ENCODE peak calls at places on chromosomes 5 and 9, in four cellular contexts. C, R, T and Q are unnamed samples.

GRCh38 chr5:69295088-69295754 is 37.4 kb downstream of the CCDC125 start:
- DNase-seq in C (peak; percentile 25), R (no peak), T (no peak), Q (no peak)

GRCh38 chr5:66713998-66714397 is 117.8 kb downstream of the MAST4 start:
- DNase-seq in C (no peak), R (peak; percentile 31), T (peak; percentile 40), Q (no peak)

GRCh38 chr5:94777163-94777885 is 158.9 kb downstream of the SLF1 start:
- DNase-seq in C (peak; percentile 27), R (no peak), T (no peak), Q (no peak)

GRCh38 chr9:134593756-134594375 is 47.7 kb upstream of the COL5A1 start:
- DNase-seq in C (no peak), R (no peak), T (no peak), Q (no peak)

GRCh38 chr5:5637163-5637562 is 214.7 kb downstream of the ICE1 start:
- DNase-seq in C (peak; percentile 64), R (no peak), T (no peak), Q (no peak)

GRCh38 chr5:462051-462481 is 19.1 kb downstream of the EXOC3 start:
- DNase-seq in C (no peak), R (no peak), T (peak; percentile 5), Q (no peak)

GRCh38 chr9:35705372-35705771 is 15.6 kb upstream of the TPM2 start:
- DNase-seq in C (no peak), R (no peak), T (no peak), Q (no peak)

GRCh38 chr9:136050266-136050705 is 44.8 kb downstream of the NACC2 start:
- DNase-seq in C (no peak), R (no peak), T (no peak), Q (no peak)

GRCh38 chr5:143153332-143154119 is 250.0 kb downstream of the NR3C1 start:
- DNase-seq in C (no peak), R (no peak), T (peak; percentile 73), Q (no peak)

GRCh38 chr5:95984287-95984938 is 22.8 kb upstream of the ELL2 start:
- DNase-seq in C (no peak), R (no peak), T (no peak), Q (no peak)

GRCh38 chr9:106800691-106801090 is 62.3 kb upstream of the ZNF462 start:
- DNase-seq in C (no peak), R (no peak), T (no peak), Q (no peak)

GRCh38 chr9:137368431-137369110 is 54.4 kb downstream of the EXD3 start:
- DNase-seq in C (no peak), R (no peak), T (no peak), Q (no peak)

GRCh38 chr9:101540069-101540468 is 6.4 kb downstream of the RNF20 start:
- DNase-seq in C (no peak), R (no peak), T (no peak), Q (no peak)

GRCh38 chr5:135578685-135579341 is at the start of gene CXCL14:
- DNase-seq in C (no peak), R (no peak), T (no peak), Q (peak; percentile 91)

GRCh38 chr5:67032921-67033664 is 163.5 kb downstream of the CD180 start:
- DNase-seq in C (no peak), R (no peak), T (no peak), Q (no peak)

GRCh38 chr5:141816598-141817399 is 61.4 kb downstream of the PCDH1 start:
- DNase-seq in C (no peak), R (no peak), T (no peak), Q (peak; percentile 60)

GRCh38 chr5:136036991-136037705 is 8.4 kb downstream of the TGFBI start:
- DNase-seq in C (no peak), R (peak; percentile 67), T (no peak), Q (peak; percentile 99)

GRCh38 chr5:135112008-135112670 is 78.1 kb upstream of the PITX1 start:
- DNase-seq in C (no peak), R (no peak), T (no peak), Q (peak; percentile 59)

GRCh38 chr9:123657921-123658320 is 272.0 kb downstream of the DENND1A start:
- DNase-seq in C (no peak), R (no peak), T (no peak), Q (no peak)

GRCh38 chr5:41094871-41095270 is 23.7 kb upstream of the MROH2B start:
- DNase-seq in C (no peak), R (peak; percentile 7), T (no peak), Q (no peak)

GRCh38 chr9:133532937-133533668 is 1.4 kb upstream of the ADAMTSL2 start:
- DNase-seq in C (peak; percentile 77), R (peak; percentile 78), T (peak; percentile 57), Q (peak; percentile 77)

GRCh38 chr5:59615272-59615671 is 278.3 kb downstream of the PDE4D start:
- DNase-seq in C (no peak), R (no peak), T (no peak), Q (no peak)

GRCh38 chr9:123562844-123563346 is 206.9 kb downstream of the CRB2 start:
- DNase-seq in C (no peak), R (peak; percentile 65), T (no peak), Q (no peak)

GRCh38 chr5:139090566-139090965 is 107.6 kb downstream of the SIL1 start:
- DNase-seq in C (no peak), R (no peak), T (no peak), Q (no peak)

GRCh38 chr5:138096997-138097828 is 13.4 kb downstream of the WNT8A start:
- DNase-seq in C (no peak), R (no peak), T (no peak), Q (no peak)

GRCh38 chr5:132103380-132103951 is 29.9 kb downstream of the CSF2 start:
- DNase-seq in C (peak; percentile 43), R (peak; percentile 93), T (peak; percentile 34), Q (peak; percentile 48)

GRCh38 chr9:132828201-132828770 is 49.8 kb downstream of the AK8 start:
- DNase-seq in C (no peak), R (no peak), T (no peak), Q (no peak)

GRCh38 chr9:69809304-69809863 is 11.2 kb upstream of the CFAP95 start:
- DNase-seq in C (peak; percentile 20), R (peak; percentile 14), T (no peak), Q (peak; percentile 74)

GRCh38 chr5:103480246-103480645 is 82.3 kb downstream of the NUDT12 start:
- DNase-seq in C (no peak), R (no peak), T (no peak), Q (no peak)

GRCh38 chr9:37128051-37128450 is 7.7 kb downstream of the ZCCHC7 start:
- DNase-seq in C (no peak), R (no peak), T (no peak), Q (no peak)

GRCh38 chr5:133807348-133807747 is 161.1 kb downstream of the C5orf15 start:
- DNase-seq in C (no peak), R (no peak), T (no peak), Q (no peak)

GRCh38 chr9:18568969-18569368 is 95.0 kb downstream of the ADAMTSL1 start:
- DNase-seq in C (peak; percentile 48), R (no peak), T (no peak), Q (no peak)

DNA sequence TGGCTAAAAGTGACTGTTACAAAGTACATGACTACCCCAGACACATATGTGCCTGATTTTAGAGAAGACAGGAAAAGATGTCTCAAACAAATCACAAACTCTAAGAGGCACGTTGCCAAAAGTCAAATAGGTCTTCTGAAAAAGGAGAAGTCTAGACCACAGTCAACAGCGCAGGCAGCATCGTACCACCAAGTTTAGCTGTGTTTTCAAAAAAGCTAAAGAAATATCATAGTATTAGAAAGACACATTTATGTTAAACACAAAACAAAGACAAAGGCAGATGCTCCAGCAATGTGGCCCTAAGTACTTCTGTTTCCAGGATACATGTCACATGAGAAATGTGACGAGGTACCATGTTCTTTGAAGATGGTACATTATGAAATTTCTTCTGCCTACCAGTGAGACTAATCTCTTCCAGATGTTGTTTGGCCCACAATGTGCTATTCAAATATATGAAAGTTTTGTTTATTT is 43.5 kb downstream of the LPAR1 start:
- DNase-seq in C (no peak), R (peak; percentile 69), T (no peak), Q (peak; percentile 81)
- H3K4me3 ChIP-seq in C (no peak overlapping the region), R (no peak overlapping the region), T (no peak overlapping the region), Q (peak overlapping the region; percentile 19)

DNA sequence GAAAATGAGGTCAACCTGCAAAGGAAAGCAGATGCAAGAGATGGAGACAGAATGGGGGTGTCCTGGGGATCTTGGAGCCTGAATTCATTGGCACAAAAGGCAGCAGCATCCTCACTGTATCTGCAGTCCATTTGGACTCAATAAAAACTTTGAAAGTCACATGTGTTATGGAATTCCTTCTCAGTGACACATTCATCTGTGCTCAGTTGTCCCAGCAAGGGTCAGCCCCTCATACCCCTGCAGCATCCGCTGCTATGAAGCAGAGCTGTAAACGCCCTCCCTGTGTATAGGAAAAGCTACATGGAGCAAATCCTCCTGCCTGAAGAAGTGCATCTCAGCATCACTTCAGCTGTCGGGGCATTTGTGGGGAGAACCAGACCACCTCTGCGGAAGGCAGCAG is 14.5 kb upstream of the RARS1 start:
- DNase-seq in C (no peak), R (no peak), T (no peak), Q (no peak)
- H3K4me3 ChIP-seq in C (no peak overlapping the region), R (no peak overlapping the region), T (no peak overlapping the region), Q (no peak overlapping the region)

GRCh38 chr9:86987900-86988299 is 40.6 kb upstream of the GAS1 start:
- DNase-seq in C (no peak), R (no peak), T (no peak), Q (no peak)

GRCh38 chr9:86990276-86990675 is 43.0 kb upstream of the GAS1 start:
- DNase-seq in C (no peak), R (no peak), T (no peak), Q (no peak)

GRCh38 chr9:86983260-86984255 is 36.3 kb upstream of the GAS1 start:
- DNase-seq in C (no peak), R (no peak), T (peak; percentile 71), Q (no peak)

GRCh38 chr9:86980802-86981201 is 33.5 kb upstream of the GAS1 start:
- DNase-seq in C (no peak), R (no peak), T (no peak), Q (no peak)

DNA sequence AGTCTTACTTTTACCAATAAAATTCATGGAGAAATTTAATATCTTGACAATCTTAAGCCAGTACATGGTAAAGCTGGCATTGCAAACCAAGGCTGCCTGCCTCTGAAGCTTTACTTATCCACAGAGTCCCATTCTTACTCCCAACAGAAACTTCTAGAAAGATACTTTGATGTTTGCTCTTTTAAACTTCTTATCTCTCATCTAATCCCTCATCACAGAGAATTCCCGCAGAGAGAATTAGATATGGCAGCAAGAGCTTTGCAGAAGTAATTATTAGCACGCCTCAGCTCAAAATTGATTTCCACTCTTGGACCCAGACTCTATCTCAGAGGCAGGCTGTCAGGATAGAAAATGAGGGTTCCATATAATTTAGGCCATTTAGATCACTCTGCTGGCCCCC is 37.8 kb upstream of the GAS1 start:
- DNase-seq in C (no peak), R (no peak), T (no peak), Q (no peak)
- H3K4me3 ChIP-seq in C (no peak overlapping the region), R (no peak overlapping the region), T (no peak overlapping the region), Q (no peak overlapping the region)

DNA sequence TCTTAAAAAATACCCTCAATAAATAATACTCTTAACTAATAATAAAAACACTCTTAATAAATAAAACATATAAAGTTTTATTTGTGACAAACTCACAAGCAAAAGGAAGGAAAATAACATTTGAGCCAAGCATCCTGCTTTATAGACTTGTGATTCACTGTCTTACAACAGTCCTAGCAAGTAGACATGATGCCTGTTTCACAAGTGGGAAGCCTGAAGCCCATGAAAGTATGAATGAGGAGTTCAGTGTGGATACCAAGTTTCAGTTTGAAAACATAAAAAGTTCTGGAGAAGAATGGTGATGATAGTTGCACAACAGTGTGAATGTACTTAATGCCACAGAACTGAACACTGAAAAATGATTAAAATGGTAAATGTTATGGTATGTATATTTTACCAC is 10.9 kb downstream of the HABP4 start:
- DNase-seq in C (no peak), R (no peak), T (no peak), Q (no peak)
- H3K4me3 ChIP-seq in C (no peak overlapping the region), R (no peak overlapping the region), T (no peak overlapping the region), Q (no peak overlapping the region)